ENCODE peak calls at places on chromosomes 3 and 15, in eight cellular contexts. R is foreskin keratinocyte, Z is stomach, Y is fibroblast of lung, O is GM10248, F is neural crest cell, A is adrenal gland, V is AG09319. Q is an unnamed sample.

GRCh38 chr3:190911382-190911781 is 48.9 kb upstream of the GMNC start:
- DNase-seq in O (no peak), F (no peak), R (no peak), A (no peak), Y (no peak), V (no peak), Z (no peak), Q (no peak)

GRCh38 chr3:20846792-20847191 is 660.8 kb upstream of the SGO1 start:
- DNase-seq in R (no peak), Z (no peak), O (no peak), Y (no peak), F (no peak), A (no peak), V (no peak), Q (no peak)

GRCh38 chr3:104561324-104561723 is 805.4 kb upstream of the ALCAM start:
- DNase-seq in V (no peak), R (no peak), O (no peak), A (no peak), Y (no peak), F (no peak), Z (no peak), Q (no peak)

GRCh38 chr3:33299395-33300081 is 22.3 kb downstream of the FBXL2 start:
- DNase-seq in O (no peak), Z (no peak), F (no peak), V (peak; percentile 12), A (no peak), R (peak; percentile 86), Y (peak; percentile 73), Q (no peak)

GRCh38 chr3:121619691-121620090 is 26.5 kb downstream of the FBXO40 start:
- DNase-seq in V (no peak), A (no peak), Y (no peak), O (no peak), F (no peak), Z (no peak), R (no peak), Q (no peak)

GRCh38 chr3:157335677-157336076 is 101.0 kb upstream of the PTX3 start:
- DNase-seq in R (no peak), A (no peak), Y (peak; percentile 73), O (no peak), V (peak; percentile 66), F (peak; percentile 57), Z (no peak), Q (no peak)

GRCh38 chr3:136960838-136961836 is 3.4 kb downstream of the IL20RB start:
- DNase-seq in R (peak; percentile 93), F (no peak), A (no peak), Y (no peak), Z (no peak), O (no peak), V (no peak), Q (no peak)

GRCh38 chr3:16504242-16504641 is 9.3 kb downstream of the RFTN1 start:
- DNase-seq in O (peak; percentile 63), Y (peak; percentile 48), F (no peak), R (no peak), V (no peak), A (no peak), Z (no peak), Q (no peak)

GRCh38 chr3:53975382-53975781 is 83.7 kb upstream of the SELENOK start:
- DNase-seq in F (no peak), O (no peak), Y (no peak), A (no peak), R (no peak), Z (no peak), V (no peak), Q (no peak)

GRCh38 chr15:68542771-68543544 is 35.8 kb upstream of the CORO2B start:
- DNase-seq in Y (peak; percentile 90), R (no peak), Z (no peak), V (peak; percentile 63), O (no peak), F (no peak), A (peak; percentile 91), Q (no peak)

GRCh38 chr3:130850846-130851245 is 43.0 kb upstream of the ATP2C1 start:
- DNase-seq in V (no peak), O (no peak), A (no peak), Y (no peak), R (peak; percentile 74), F (no peak), Z (no peak), Q (no peak)

GRCh38 chr3:163043074-163043473 is 1546.5 kb downstream of the OTOL1 start:
- DNase-seq in Y (peak; percentile 25), F (no peak), O (no peak), R (no peak), V (no peak), Z (no peak), A (no peak), Q (no peak)

GRCh38 chr15:63509933-63510547 is 5.6 kb downstream of the USP3 start:
- DNase-seq in V (no peak), F (no peak), O (no peak), A (no peak), Y (peak; percentile 80), R (peak; percentile 64), Z (no peak), Q (no peak)

GRCh38 chr3:6180171-6180570 is 680.7 kb upstream of the GRM7 start:
- DNase-seq in A (no peak), V (no peak), F (no peak), Z (no peak), O (no peak), R (no peak), Y (no peak), Q (no peak)

GRCh38 chr3:72738752-72739520 is 109.3 kb downstream of the SHQ1 start:
- DNase-seq in F (peak; percentile 52), O (peak; percentile 90), Z (peak; percentile 50), R (no peak), A (peak; percentile 50), V (no peak), Y (peak; percentile 13), Q (peak; percentile 95)

GRCh38 chr15:63909819-63910437 is 76.2 kb upstream of the HERC1 start:
- DNase-seq in O (no peak), V (peak; percentile 34), F (no peak), A (peak; percentile 50), Z (no peak), R (peak; percentile 22), Y (peak; percentile 63), Q (no peak)

GRCh38 chr3:126113733-126114132 is 29.8 kb upstream of the SLC41A3 start:
- DNase-seq in O (no peak), F (no peak), A (no peak), Z (no peak), Y (no peak), R (no peak), V (no peak), Q (no peak)
- TF ChIP-seq CTCF in O (no peak), F (peak; percentile 58), A (no peak), Z (no peak), Y (peak; percentile 27), R (peak; percentile 37), V (peak; percentile 12), Q (no peak)

GRCh38 chr3:152718810-152719209 is 116.1 kb upstream of the P2RY1 start:
- DNase-seq in R (peak; percentile 59), Z (no peak), F (no peak), Y (peak; percentile 26), A (no peak), V (no peak), O (no peak), Q (no peak)

GRCh38 chr3:152709659-152710058 is 125.3 kb upstream of the P2RY1 start:
- DNase-seq in Y (no peak), F (no peak), Z (no peak), R (no peak), A (no peak), O (no peak), V (no peak), Q (no peak)

GRCh38 chr3:152719264-152719663 is 115.7 kb upstream of the P2RY1 start:
- DNase-seq in O (no peak), R (peak; percentile 77), Y (peak; percentile 70), V (no peak), Z (no peak), F (no peak), A (no peak), Q (no peak)

GRCh38 chr3:152717252-152717651 is 117.7 kb upstream of the P2RY1 start:
- DNase-seq in V (no peak), Y (no peak), A (no peak), O (no peak), F (no peak), Z (no peak), R (peak; percentile 81), Q (no peak)

GRCh38 chr3:152713989-152714388 is 120.9 kb upstream of the P2RY1 start:
- DNase-seq in V (no peak), O (no peak), A (no peak), R (no peak), F (no peak), Z (no peak), Y (peak; percentile 3), Q (no peak)
- TF ChIP-seq CTCF in V (no peak), O (peak; percentile 34), A (no peak), R (peak; percentile 27), F (no peak), Z (no peak), Y (no peak), Q (peak; percentile 17)

GRCh38 chr15:88661766-88662556 is 23.1 kb downstream of the ISG20 start:
- DNase-seq in Z (no peak), F (no peak), V (no peak), Y (peak; percentile 55), R (no peak), A (no peak), O (no peak), Q (no peak)

GRCh38 chr15:88658972-88659931 is 20.4 kb downstream of the ISG20 start:
- DNase-seq in Z (peak; percentile 34), R (peak; percentile 56), F (no peak), V (no peak), A (no peak), O (no peak), Y (peak; percentile 57), Q (no peak)

GRCh38 chr15:88661041-88661765 is 22.4 kb downstream of the ISG20 start:
- DNase-seq in V (peak; percentile 15), O (no peak), R (no peak), F (no peak), Y (no peak), Z (no peak), A (no peak), Q (no peak)

GRCh38 chr15:88663216-88663615 is 24.4 kb downstream of the ISG20 start:
- DNase-seq in Y (no peak), F (no peak), R (peak; percentile 17), A (no peak), Z (peak; percentile 64), V (no peak), O (no peak), Q (no peak)

DNA sequence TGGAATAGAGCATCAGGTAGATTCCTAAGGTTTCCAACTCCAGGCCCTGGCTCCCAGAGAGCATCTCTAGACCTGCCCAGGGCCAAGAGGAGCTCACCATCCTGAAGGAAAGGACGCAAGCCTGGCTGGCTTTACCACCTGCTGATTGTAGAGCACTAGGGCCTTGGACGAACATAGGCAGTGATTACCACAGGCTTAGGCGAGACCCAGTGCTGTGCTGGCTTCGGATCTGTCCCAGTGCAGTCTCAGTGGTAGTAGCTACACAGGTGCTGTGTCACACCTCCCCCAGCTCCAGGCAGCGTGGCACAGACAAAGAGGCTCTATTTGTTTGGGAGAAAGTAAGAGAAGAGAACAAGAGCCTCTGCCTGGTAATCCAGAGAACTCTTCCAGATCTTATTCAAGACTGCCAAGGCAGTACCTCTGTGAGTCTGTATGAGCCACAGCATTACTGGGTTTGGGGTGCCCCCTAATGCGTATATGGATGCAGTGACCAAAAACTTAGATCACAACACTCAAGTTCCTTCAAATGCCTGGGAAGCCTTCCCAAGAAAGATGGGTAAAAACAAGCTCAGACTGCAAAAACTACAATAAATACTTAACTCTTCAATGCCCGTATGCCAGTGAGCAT is 25.4 kb downstream of the ISG20 start:
- DNase-seq in O (no peak), Y (peak; percentile 47), F (no peak), R (no peak), V (no peak), Z (peak; percentile 43), A (no peak), Q (no peak)
- TF ChIP-seq CTCF in O (peak; percentile 33), Y (peak; percentile 28), F (no peak), R (peak; percentile 55), V (no peak), Z (no peak), A (no peak), Q (no peak)

GRCh38 chr15:74209560-74209958 is 7.0 kb upstream of the STRA6 start:
- DNase-seq in F (no peak), Z (no peak), V (no peak), Y (no peak), A (no peak), R (no peak), O (no peak), Q (no peak)
- TF ChIP-seq CTCF in F (no peak), Z (no peak), V (no peak), Y (no peak), A (no peak), R (no peak), O (no peak), Q (no peak)